ENCODE peak calls at places on chromosomes 5 and 9, in nine cellular contexts. One of them, this sample, is unnamed.

GRCh38 chr5:103346162-103346748 is 87.7 kb downstream of the MACIR start:
- DNase-seq in neuronal stem cell: no peak
- DNase-seq in left ventricle myocardium inferior: no peak
- DNase-seq in pancreas: no peak
- DNase-seq in prostate gland: no peak
- DNase-seq in fibroblast of lung: no peak
- DNase-seq in PC-3: no peak
- DNase-seq in breast epithelium: no peak
- DNase-seq in DND-41: no peak
- DNase-seq in this sample: no peak

GRCh38 chr5:139863855-139864558 is 68.4 kb downstream of the PSD2 start:
- DNase-seq in neuronal stem cell: peak; percentile 65
- DNase-seq in left ventricle myocardium inferior: peak; percentile 62
- DNase-seq in pancreas: peak; percentile 82
- DNase-seq in prostate gland: peak; percentile 62
- DNase-seq in fibroblast of lung: peak; percentile 59
- DNase-seq in PC-3: peak; percentile 64
- DNase-seq in breast epithelium: no peak
- DNase-seq in DND-41: peak; percentile 50
- DNase-seq in this sample: peak; percentile 48

GRCh38 chr5:32095261-32095671 is 78.9 kb downstream of the GOLPH3 start:
- DNase-seq in neuronal stem cell: no peak
- DNase-seq in left ventricle myocardium inferior: no peak
- DNase-seq in pancreas: no peak
- DNase-seq in prostate gland: no peak
- DNase-seq in fibroblast of lung: no peak
- DNase-seq in PC-3: no peak
- DNase-seq in breast epithelium: no peak
- DNase-seq in DND-41: no peak
- DNase-seq in this sample: no peak

GRCh38 chr9:107260437-107261081 is 22.5 kb upstream of the RAD23B start:
- DNase-seq in neuronal stem cell: peak; percentile 49
- DNase-seq in left ventricle myocardium inferior: no peak
- DNase-seq in pancreas: no peak
- DNase-seq in prostate gland: no peak
- DNase-seq in fibroblast of lung: no peak
- DNase-seq in PC-3: no peak
- DNase-seq in breast epithelium: no peak
- DNase-seq in DND-41: no peak
- DNase-seq in this sample: no peak

GRCh38 chr9:95250462-95251058 is 66.9 kb downstream of the FANCC start:
- DNase-seq in neuronal stem cell: no peak
- DNase-seq in left ventricle myocardium inferior: no peak
- DNase-seq in pancreas: no peak
- DNase-seq in prostate gland: no peak
- DNase-seq in fibroblast of lung: no peak
- DNase-seq in PC-3: no peak
- DNase-seq in breast epithelium: no peak
- DNase-seq in DND-41: no peak
- DNase-seq in this sample: no peak

GRCh38 chr5:38531518-38531917 is 24.9 kb downstream of the LIFR start:
- DNase-seq in neuronal stem cell: no peak
- DNase-seq in left ventricle myocardium inferior: no peak
- DNase-seq in pancreas: no peak
- DNase-seq in prostate gland: no peak
- DNase-seq in fibroblast of lung: no peak
- DNase-seq in PC-3: no peak
- DNase-seq in breast epithelium: no peak
- DNase-seq in DND-41: no peak
- DNase-seq in this sample: no peak

GRCh38 chr5:83608122-83608521 is 112.5 kb downstream of the HAPLN1 start:
- DNase-seq in neuronal stem cell: peak; percentile 43
- DNase-seq in left ventricle myocardium inferior: no peak
- DNase-seq in pancreas: no peak
- DNase-seq in prostate gland: no peak
- DNase-seq in fibroblast of lung: peak; percentile 50
- DNase-seq in PC-3: peak; percentile 67
- DNase-seq in breast epithelium: no peak
- DNase-seq in DND-41: peak; percentile 28
- DNase-seq in this sample: no peak

GRCh38 chr9:127742435-127743088 is 7.5 kb upstream of the TOR2A start:
- DNase-seq in neuronal stem cell: peak; percentile 77
- DNase-seq in left ventricle myocardium inferior: no peak
- DNase-seq in pancreas: no peak
- DNase-seq in prostate gland: no peak
- DNase-seq in fibroblast of lung: peak; percentile 48
- DNase-seq in PC-3: no peak
- DNase-seq in breast epithelium: no peak
- DNase-seq in DND-41: no peak
- DNase-seq in this sample: no peak

GRCh38 chr5:80190960-80191359 is 64.9 kb downstream of the SERINC5 start:
- DNase-seq in neuronal stem cell: no peak
- DNase-seq in left ventricle myocardium inferior: no peak
- DNase-seq in pancreas: no peak
- DNase-seq in prostate gland: no peak
- DNase-seq in fibroblast of lung: no peak
- DNase-seq in PC-3: no peak
- DNase-seq in breast epithelium: no peak
- DNase-seq in DND-41: no peak
- DNase-seq in this sample: no peak

GRCh38 chr5:80191397-80191796 is 64.5 kb downstream of the SERINC5 start:
- DNase-seq in neuronal stem cell: no peak
- DNase-seq in left ventricle myocardium inferior: no peak
- DNase-seq in pancreas: no peak
- DNase-seq in prostate gland: no peak
- DNase-seq in fibroblast of lung: no peak
- DNase-seq in PC-3: no peak
- DNase-seq in breast epithelium: no peak
- DNase-seq in DND-41: no peak
- DNase-seq in this sample: no peak

GRCh38 chr5:80191991-80192398 is 63.9 kb downstream of the SERINC5 start:
- DNase-seq in neuronal stem cell: no peak
- DNase-seq in left ventricle myocardium inferior: peak; percentile 73
- DNase-seq in pancreas: no peak
- DNase-seq in prostate gland: no peak
- DNase-seq in fibroblast of lung: no peak
- DNase-seq in PC-3: no peak
- DNase-seq in breast epithelium: no peak
- DNase-seq in DND-41: peak; percentile 62
- DNase-seq in this sample: peak; percentile 68

GRCh38 chr5:80193421-80193820 is 62.4 kb downstream of the SERINC5 start:
- DNase-seq in neuronal stem cell: no peak
- DNase-seq in left ventricle myocardium inferior: no peak
- DNase-seq in pancreas: no peak
- DNase-seq in prostate gland: no peak
- DNase-seq in fibroblast of lung: no peak
- DNase-seq in PC-3: no peak
- DNase-seq in breast epithelium: no peak
- DNase-seq in DND-41: no peak
- DNase-seq in this sample: no peak

DNA sequence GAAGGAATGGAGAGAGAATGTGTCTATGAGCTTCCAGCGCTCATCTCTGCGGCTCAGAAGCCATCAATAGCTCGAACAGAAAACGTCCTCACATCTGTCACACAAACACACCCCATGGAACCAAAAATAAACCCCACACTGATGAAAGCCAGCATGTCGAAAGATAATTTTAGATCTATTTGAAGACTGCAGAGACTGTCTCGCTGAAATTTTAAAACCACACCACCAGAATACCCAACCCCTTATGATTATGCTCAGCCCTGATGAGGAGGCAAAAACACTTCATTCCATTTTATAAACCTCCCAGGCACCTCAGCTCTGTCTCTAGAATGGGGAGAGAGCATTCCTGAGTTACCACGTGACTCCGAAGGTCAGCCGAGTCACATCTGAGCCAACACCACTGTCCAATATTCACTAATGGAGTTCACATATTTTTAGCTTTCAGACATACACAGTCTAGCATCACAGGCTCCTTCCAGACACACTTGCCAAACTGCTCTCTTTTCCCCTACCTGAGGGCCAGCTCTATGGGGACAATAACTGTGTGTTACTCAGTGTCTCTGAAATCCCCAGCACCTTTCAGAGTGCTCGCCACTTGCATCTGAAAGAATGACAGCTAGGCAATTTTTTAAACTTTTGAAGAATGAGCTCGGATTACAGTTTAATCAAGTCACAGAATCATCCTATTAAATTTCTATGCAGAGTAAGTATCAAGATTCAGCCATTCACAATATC is 63.2 kb downstream of the SERINC5 start:
- DNase-seq in neuronal stem cell: no peak
- DNase-seq in left ventricle myocardium inferior: no peak
- DNase-seq in pancreas: no peak
- DNase-seq in prostate gland: no peak
- DNase-seq in fibroblast of lung: no peak
- DNase-seq in PC-3: no peak
- DNase-seq in breast epithelium: no peak
- DNase-seq in DND-41: no peak
- DNase-seq in this sample: peak; percentile 67
- H3K4me1 ChIP-seq in neuronal stem cell: peaks cover 31% of the 10 kb centered on the region
- H3K4me1 ChIP-seq in left ventricle myocardium inferior: peaks cover 68% of the 10 kb centered on the region
- H3K4me1 ChIP-seq in pancreas: peaks cover 33% of the 10 kb centered on the region
- H3K4me1 ChIP-seq in prostate gland: peaks cover 18% of the 10 kb centered on the region
- H3K4me1 ChIP-seq in fibroblast of lung: peaks cover 7% of the 10 kb centered on the region
- H3K4me1 ChIP-seq in PC-3: no peaks in the 10 kb centered on the region
- H3K4me1 ChIP-seq in breast epithelium: peaks cover 7% of the 10 kb centered on the region
- H3K4me1 ChIP-seq in DND-41: peaks cover 94% of the 10 kb centered on the region
- H3K4me1 ChIP-seq in this sample: peaks cover 78% of the 10 kb centered on the region

DNA sequence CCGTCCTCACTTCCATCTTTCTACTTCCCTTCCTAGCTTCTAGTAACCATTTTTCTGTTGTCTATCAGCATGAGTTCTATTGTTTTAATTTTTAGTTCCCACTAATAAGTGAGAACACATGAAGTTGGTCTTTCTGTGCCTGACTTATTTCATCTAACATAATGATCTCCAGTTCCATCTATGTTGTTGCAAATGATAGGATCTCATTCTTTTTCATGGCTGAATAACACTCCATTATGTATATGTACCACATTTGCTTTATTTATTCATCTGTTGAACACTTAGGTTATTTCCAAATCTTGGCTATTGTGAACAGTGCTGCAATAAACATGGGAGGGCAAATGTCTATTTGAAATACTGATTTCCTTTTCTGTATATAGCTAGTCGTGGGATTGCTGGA is 50.2 kb downstream of the NSD1 start:
- DNase-seq in neuronal stem cell: no peak
- DNase-seq in left ventricle myocardium inferior: no peak
- DNase-seq in pancreas: no peak
- DNase-seq in prostate gland: no peak
- DNase-seq in fibroblast of lung: no peak
- DNase-seq in PC-3: no peak
- DNase-seq in breast epithelium: no peak
- DNase-seq in DND-41: no peak
- DNase-seq in this sample: no peak
- H3K4me3 ChIP-seq in neuronal stem cell: no peak overlapping the region
- H3K4me3 ChIP-seq in left ventricle myocardium inferior: no peak overlapping the region
- H3K4me3 ChIP-seq in pancreas: no peak overlapping the region
- H3K4me3 ChIP-seq in prostate gland: no peak overlapping the region
- H3K4me3 ChIP-seq in fibroblast of lung: no peak overlapping the region
- H3K4me3 ChIP-seq in PC-3: no peak overlapping the region
- H3K4me3 ChIP-seq in breast epithelium: no peak overlapping the region
- H3K4me3 ChIP-seq in DND-41: no peak overlapping the region
- H3K4me3 ChIP-seq in this sample: no peak overlapping the region

DNA sequence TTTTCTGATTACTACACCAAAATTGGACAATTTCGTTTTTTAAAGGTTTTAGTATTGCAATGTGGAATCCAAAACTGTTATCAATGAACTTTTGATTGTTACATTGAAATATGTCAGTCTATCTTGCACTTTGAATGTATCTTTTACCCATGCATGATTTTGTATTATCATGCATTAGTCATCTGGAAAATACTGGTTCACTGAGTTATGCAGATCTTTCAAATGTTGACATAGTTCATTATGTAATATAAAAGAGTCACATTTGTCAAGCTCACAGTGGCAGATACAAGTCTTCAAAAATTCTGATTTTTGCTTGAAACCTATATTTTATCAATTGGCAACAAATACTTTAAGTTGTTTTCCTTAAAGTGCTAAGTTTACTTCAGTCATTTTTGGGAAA is 85.2 kb downstream of the NR3C1 start:
- DNase-seq in neuronal stem cell: no peak
- DNase-seq in left ventricle myocardium inferior: no peak
- DNase-seq in pancreas: no peak
- DNase-seq in prostate gland: no peak
- DNase-seq in fibroblast of lung: no peak
- DNase-seq in PC-3: peak; percentile 47
- DNase-seq in breast epithelium: no peak
- DNase-seq in DND-41: no peak
- DNase-seq in this sample: no peak
- H3K4me1 ChIP-seq in neuronal stem cell: peaks cover 2% of the 10 kb centered on the region
- H3K4me1 ChIP-seq in left ventricle myocardium inferior: peaks cover 96% of the 10 kb centered on the region
- H3K4me1 ChIP-seq in pancreas: peaks cover 26% of the 10 kb centered on the region
- H3K4me1 ChIP-seq in prostate gland: no peaks in the 10 kb centered on the region
- H3K4me1 ChIP-seq in fibroblast of lung: peaks cover 17% of the 10 kb centered on the region
- H3K4me1 ChIP-seq in PC-3: peaks cover 47% of the 10 kb centered on the region
- H3K4me1 ChIP-seq in breast epithelium: no peaks in the 10 kb centered on the region
- H3K4me1 ChIP-seq in DND-41: no peaks in the 10 kb centered on the region
- H3K4me1 ChIP-seq in this sample: peaks cover 7% of the 10 kb centered on the region

GRCh38 chr9:124773473-124774130 is 2.5 kb upstream of the NR6A1 start:
- DNase-seq in neuronal stem cell: no peak
- DNase-seq in left ventricle myocardium inferior: no peak
- DNase-seq in pancreas: no peak
- DNase-seq in prostate gland: no peak
- DNase-seq in fibroblast of lung: no peak
- DNase-seq in PC-3: no peak
- DNase-seq in breast epithelium: no peak
- DNase-seq in DND-41: no peak
- DNase-seq in this sample: no peak

GRCh38 chr9:124774131-124774978 is 2.6 kb upstream of the OLFML2A start:
- DNase-seq in neuronal stem cell: peak; percentile 88
- DNase-seq in left ventricle myocardium inferior: peak; percentile 87
- DNase-seq in pancreas: peak; percentile 95
- DNase-seq in prostate gland: peak; percentile 74
- DNase-seq in fibroblast of lung: peak; percentile 77
- DNase-seq in PC-3: peak; percentile 79
- DNase-seq in breast epithelium: peak; percentile 66
- DNase-seq in DND-41: peak; percentile 80
- DNase-seq in this sample: peak; percentile 77

GRCh38 chr9:124771021-124771866 is at the start of gene NR6A1:
- DNase-seq in neuronal stem cell: peak; percentile 97
- DNase-seq in left ventricle myocardium inferior: peak; percentile 96
- DNase-seq in pancreas: peak; percentile 96
- DNase-seq in prostate gland: peak; percentile 97
- DNase-seq in fibroblast of lung: peak; percentile 96
- DNase-seq in PC-3: peak; percentile 94
- DNase-seq in breast epithelium: peak; percentile 95
- DNase-seq in DND-41: peak; percentile 93
- DNase-seq in this sample: peak; percentile 91

GRCh38 chr9:124770359-124771020 is 621 bp downstream of the NR6A1 start:
- DNase-seq in neuronal stem cell: no peak
- DNase-seq in left ventricle myocardium inferior: no peak
- DNase-seq in pancreas: no peak
- DNase-seq in prostate gland: peak; percentile 35
- DNase-seq in fibroblast of lung: no peak
- DNase-seq in PC-3: no peak
- DNase-seq in breast epithelium: no peak
- DNase-seq in DND-41: peak; percentile 13
- DNase-seq in this sample: peak; percentile 30

DNA sequence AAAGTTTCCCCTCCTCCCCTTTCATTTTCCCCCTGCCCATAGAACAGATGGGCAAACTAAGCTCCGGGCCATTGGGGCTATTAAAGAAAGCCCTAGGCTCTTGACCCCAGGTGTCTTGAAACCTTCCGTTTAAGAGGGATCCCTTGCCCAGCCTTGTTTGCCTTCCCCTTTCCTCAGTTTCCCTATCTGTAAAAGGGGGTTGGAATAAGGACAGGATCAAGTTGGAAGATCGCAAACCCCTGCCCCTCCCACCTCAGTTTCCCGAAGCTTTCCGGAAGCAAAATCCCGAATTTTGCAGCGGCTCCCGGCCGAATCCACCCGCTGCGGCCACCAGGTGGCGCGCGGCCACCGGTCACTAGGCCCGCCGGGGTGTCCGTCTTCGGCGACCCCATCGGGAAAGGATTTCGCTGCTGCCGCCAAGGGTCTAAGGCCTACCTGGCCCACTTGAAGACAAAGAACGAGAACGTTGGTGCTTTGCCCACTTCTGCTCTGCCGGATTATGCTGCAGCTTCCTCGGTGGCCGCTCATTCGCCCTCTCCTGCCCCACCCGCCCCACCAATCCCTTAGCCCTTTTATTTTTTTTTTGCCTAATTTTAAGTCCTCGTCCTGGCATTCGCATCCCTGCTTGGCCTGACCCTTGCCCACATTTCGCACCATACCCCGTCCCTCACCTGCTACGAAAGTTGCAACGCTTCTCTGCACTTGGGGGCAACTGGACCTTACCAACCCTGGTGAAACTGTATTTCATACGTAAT is 933 bp upstream of the NR6A1 start:
- DNase-seq in neuronal stem cell: peak; percentile 85
- DNase-seq in left ventricle myocardium inferior: peak; percentile 68
- DNase-seq in pancreas: peak; percentile 89
- DNase-seq in prostate gland: peak; percentile 61
- DNase-seq in fibroblast of lung: peak; percentile 72
- DNase-seq in PC-3: peak; percentile 73
- DNase-seq in breast epithelium: peak; percentile 50
- DNase-seq in DND-41: peak; percentile 40
- DNase-seq in this sample: peak; percentile 26
- H3K4me3 ChIP-seq in neuronal stem cell: peak overlapping the region; percentile 49
- H3K4me3 ChIP-seq in left ventricle myocardium inferior: peak overlapping the region; percentile 96
- H3K4me3 ChIP-seq in pancreas: peak overlapping the region; percentile 35
- H3K4me3 ChIP-seq in prostate gland: peak overlapping the region; percentile 88
- H3K4me3 ChIP-seq in fibroblast of lung: peak overlapping the region; percentile 59
- H3K4me3 ChIP-seq in PC-3: peak overlapping the region; percentile 84
- H3K4me3 ChIP-seq in breast epithelium: peak overlapping the region; percentile 80
- H3K4me3 ChIP-seq in DND-41: peak overlapping the region; percentile 75
- H3K4me3 ChIP-seq in this sample: peak overlapping the region; percentile 83

This sample was measured in CD8-positive, alpha-beta memory T cell.